ENCODE peak calls at places on chromosomes 3 and 15, in five cellular contexts. One of them, this sample, is unnamed.
A peak's percentile ranks its signal among the peaks of the same experiment; 100 is the strongest.

GRCh38 chr3:73484656-73485248 is 140.0 kb downstream of the PDZRN3 start:
- DNase-seq in SK-N-SH: no peak
- DNase-seq in psoas muscle: no peak
- DNase-seq in heart right ventricle: no peak
- DNase-seq in heart left ventricle: no peak
- DNase-seq in this sample: peak; percentile 2

GRCh38 chr3:168671091-168671490 is 575.4 kb upstream of the GOLIM4 start:
- DNase-seq in SK-N-SH: no peak
- DNase-seq in psoas muscle: no peak
- DNase-seq in heart right ventricle: no peak
- DNase-seq in heart left ventricle: no peak
- DNase-seq in this sample: no peak

GRCh38 chr3:126422571-126423091 is 27.9 kb downstream of the CFAP100 start:
- DNase-seq in SK-N-SH: peak; percentile 41
- DNase-seq in psoas muscle: no peak
- DNase-seq in heart right ventricle: no peak
- DNase-seq in heart left ventricle: no peak
- DNase-seq in this sample: no peak

GRCh38 chr3:22685598-22685997 is 517.5 kb upstream of the UBE2E2 start:
- DNase-seq in SK-N-SH: no peak
- DNase-seq in psoas muscle: no peak
- DNase-seq in heart right ventricle: no peak
- DNase-seq in heart left ventricle: no peak
- DNase-seq in this sample: peak; percentile 30

GRCh38 chr3:54988302-54989022 is 60.6 kb upstream of the LRTM1 start:
- DNase-seq in SK-N-SH: no peak
- DNase-seq in psoas muscle: no peak
- DNase-seq in heart right ventricle: peak; percentile 39
- DNase-seq in heart left ventricle: no peak
- DNase-seq in this sample: no peak

GRCh38 chr3:127734754-127735473 is 62.2 kb downstream of the ABTB1 start:
- DNase-seq in SK-N-SH: no peak
- DNase-seq in psoas muscle: no peak
- DNase-seq in heart right ventricle: peak; percentile 51
- DNase-seq in heart left ventricle: no peak
- DNase-seq in this sample: peak; percentile 73

GRCh38 chr3:106862067-106862466 is 515.2 kb upstream of the CCDC54 start:
- DNase-seq in SK-N-SH: no peak
- DNase-seq in psoas muscle: no peak
- DNase-seq in heart right ventricle: no peak
- DNase-seq in heart left ventricle: no peak
- DNase-seq in this sample: no peak

GRCh38 chr15:80946576-80946975 is 43.0 kb downstream of the MESD start:
- DNase-seq in SK-N-SH: no peak
- DNase-seq in psoas muscle: no peak
- DNase-seq in heart right ventricle: no peak
- DNase-seq in heart left ventricle: no peak
- DNase-seq in this sample: no peak

GRCh38 chr3:150495149-150495548 is 51.1 kb downstream of the SERP1 start:
- DNase-seq in SK-N-SH: no peak
- DNase-seq in psoas muscle: no peak
- DNase-seq in heart right ventricle: no peak
- DNase-seq in heart left ventricle: no peak
- DNase-seq in this sample: no peak

GRCh38 chr3:195892355-195893120 is 15.8 kb downstream of the TNK2 start:
- DNase-seq in SK-N-SH: peak; percentile 87
- DNase-seq in psoas muscle: peak; percentile 89
- DNase-seq in heart right ventricle: peak; percentile 79
- DNase-seq in heart left ventricle: peak; percentile 72
- DNase-seq in this sample: no peak

GRCh38 chr3:65811917-65812316 is 226.8 kb downstream of the MAGI1 start:
- DNase-seq in SK-N-SH: no peak
- DNase-seq in psoas muscle: no peak
- DNase-seq in heart right ventricle: no peak
- DNase-seq in heart left ventricle: no peak
- DNase-seq in this sample: no peak

GRCh38 chr3:58665410-58665809 is 1.2 kb downstream of the FAM3D start:
- DNase-seq in SK-N-SH: no peak
- DNase-seq in psoas muscle: no peak
- DNase-seq in heart right ventricle: no peak
- DNase-seq in heart left ventricle: no peak
- DNase-seq in this sample: no peak

GRCh38 chr3:145785650-145786049 is 375.3 kb downstream of the PLOD2 start:
- DNase-seq in SK-N-SH: no peak
- DNase-seq in psoas muscle: no peak
- DNase-seq in heart right ventricle: no peak
- DNase-seq in heart left ventricle: no peak
- DNase-seq in this sample: no peak

GRCh38 chr15:54580643-54581042 is 602.4 kb downstream of the UNC13C start:
- DNase-seq in SK-N-SH: no peak
- DNase-seq in psoas muscle: no peak
- DNase-seq in heart right ventricle: no peak
- DNase-seq in heart left ventricle: no peak
- DNase-seq in this sample: peak; percentile 1

GRCh38 chr3:171453175-171453868 is 6.9 kb downstream of the TNIK start:
- DNase-seq in SK-N-SH: no peak
- DNase-seq in psoas muscle: no peak
- DNase-seq in heart right ventricle: no peak
- DNase-seq in heart left ventricle: no peak
- DNase-seq in this sample: no peak

GRCh38 chr15:92471263-92471662 is 77.6 kb downstream of the ST8SIA2 start:
- DNase-seq in SK-N-SH: no peak
- DNase-seq in psoas muscle: no peak
- DNase-seq in heart right ventricle: no peak
- DNase-seq in heart left ventricle: no peak
- DNase-seq in this sample: no peak

GRCh38 chr3:37712918-37713819 is 148.5 kb upstream of the CTDSPL start:
- DNase-seq in SK-N-SH: no peak
- DNase-seq in psoas muscle: no peak
- DNase-seq in heart right ventricle: peak; percentile 46
- DNase-seq in heart left ventricle: no peak
- DNase-seq in this sample: no peak

GRCh38 chr3:145716519-145716918 is 444.5 kb downstream of the PLOD2 start:
- DNase-seq in SK-N-SH: no peak
- DNase-seq in psoas muscle: no peak
- DNase-seq in heart right ventricle: no peak
- DNase-seq in heart left ventricle: no peak
- DNase-seq in this sample: no peak

GRCh38 chr15:51649659-51650521 is 27.3 kb upstream of the DMXL2 start:
- DNase-seq in SK-N-SH: peak; percentile 71
- DNase-seq in psoas muscle: no peak
- DNase-seq in heart right ventricle: peak; percentile 62
- DNase-seq in heart left ventricle: no peak
- DNase-seq in this sample: peak; percentile 25

GRCh38 chr15:27514526-27514925 is 543.5 kb downstream of the GABRG3 start:
- DNase-seq in SK-N-SH: no peak
- DNase-seq in psoas muscle: no peak
- DNase-seq in heart right ventricle: no peak
- DNase-seq in heart left ventricle: no peak
- DNase-seq in this sample: no peak

GRCh38 chr3:3802021-3802420 is 2.8 kb downstream of the LRRN1 start:
- DNase-seq in SK-N-SH: no peak
- DNase-seq in psoas muscle: peak; percentile 72
- DNase-seq in heart right ventricle: no peak
- DNase-seq in heart left ventricle: no peak
- DNase-seq in this sample: no peak

GRCh38 chr15:68653795-68654194 is 75.0 kb downstream of the CORO2B start:
- DNase-seq in SK-N-SH: no peak
- DNase-seq in psoas muscle: no peak
- DNase-seq in heart right ventricle: no peak
- DNase-seq in heart left ventricle: no peak
- DNase-seq in this sample: no peak

GRCh38 chr3:9898467-9899229 is 4.0 kb upstream of the IL17RE start:
- DNase-seq in SK-N-SH: no peak
- DNase-seq in psoas muscle: no peak
- DNase-seq in heart right ventricle: no peak
- DNase-seq in heart left ventricle: no peak
- DNase-seq in this sample: no peak

GRCh38 chr3:37453393-37454391 is 279.3 kb upstream of the LRRFIP2 start:
- DNase-seq in SK-N-SH: peak; percentile 77
- DNase-seq in psoas muscle: peak; percentile 78
- DNase-seq in heart right ventricle: peak; percentile 79
- DNase-seq in heart left ventricle: peak; percentile 82
- DNase-seq in this sample: no peak

GRCh38 chr15:51051776-51052175 is 42.9 kb downstream of the TNFAIP8L3 start:
- DNase-seq in SK-N-SH: no peak
- DNase-seq in psoas muscle: peak; percentile 70
- DNase-seq in heart right ventricle: peak; percentile 64
- DNase-seq in heart left ventricle: peak; percentile 71
- DNase-seq in this sample: no peak

GRCh38 chr15:42110367-42110766 is 16.0 kb upstream of the PLA2G4D start:
- DNase-seq in SK-N-SH: no peak
- DNase-seq in psoas muscle: no peak
- DNase-seq in heart right ventricle: no peak
- DNase-seq in heart left ventricle: no peak
- DNase-seq in this sample: no peak

GRCh38 chr3:195219351-195220045 is 51.5 kb downstream of the XXYLT1 start:
- DNase-seq in SK-N-SH: no peak
- DNase-seq in psoas muscle: no peak
- DNase-seq in heart right ventricle: no peak
- DNase-seq in heart left ventricle: no peak
- DNase-seq in this sample: no peak

GRCh38 chr3:133986302-133986701 is 43.4 kb downstream of the SLCO2A1 start:
- DNase-seq in SK-N-SH: no peak
- DNase-seq in psoas muscle: no peak
- DNase-seq in heart right ventricle: no peak
- DNase-seq in heart left ventricle: no peak
- DNase-seq in this sample: no peak

GRCh38 chr3:161069441-161070251 is 35.5 kb downstream of the B3GALNT1 start:
- DNase-seq in SK-N-SH: no peak
- DNase-seq in psoas muscle: no peak
- DNase-seq in heart right ventricle: no peak
- DNase-seq in heart left ventricle: no peak
- DNase-seq in this sample: peak; percentile 43

GRCh38 chr3:187069857-187070516 is 69.3 kb downstream of the RPL39L start:
- DNase-seq in SK-N-SH: no peak
- DNase-seq in psoas muscle: no peak
- DNase-seq in heart right ventricle: no peak
- DNase-seq in heart left ventricle: no peak
- DNase-seq in this sample: no peak

GRCh38 chr3:38657369-38657768 is 7.9 kb upstream of the SCN5A start:
- DNase-seq in SK-N-SH: no peak
- DNase-seq in psoas muscle: no peak
- DNase-seq in heart right ventricle: no peak
- DNase-seq in heart left ventricle: no peak
- DNase-seq in this sample: no peak

GRCh38 chr3:143348486-143349327 is 229.1 kb downstream of the CHST2 start:
- DNase-seq in SK-N-SH: no peak
- DNase-seq in psoas muscle: no peak
- DNase-seq in heart right ventricle: no peak
- DNase-seq in heart left ventricle: no peak
- DNase-seq in this sample: no peak
- TF ChIP-seq CTCF in SK-N-SH: peak; percentile 24
- TF ChIP-seq CTCF in psoas muscle: no peak
- TF ChIP-seq CTCF in heart right ventricle: no peak
- TF ChIP-seq CTCF in heart left ventricle: no peak
- TF ChIP-seq CTCF in this sample: peak; percentile 15

DNA sequence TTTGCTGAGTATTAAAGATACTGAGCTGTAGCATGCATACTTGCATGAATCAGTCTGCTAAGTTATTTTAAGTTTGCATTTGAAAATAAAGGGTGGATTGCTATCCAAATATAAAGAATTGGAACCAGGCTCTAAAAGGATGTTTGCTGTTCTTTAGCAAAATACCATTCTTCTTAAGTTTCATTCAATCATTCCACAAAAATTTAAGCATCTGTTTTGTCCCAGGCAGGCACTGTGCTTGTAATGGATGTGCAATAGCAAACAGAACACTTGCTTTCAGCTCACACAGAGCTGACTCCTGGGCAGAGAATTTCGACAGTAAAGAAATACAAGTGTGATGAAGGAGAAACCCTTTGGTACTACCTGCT is 151.1 kb downstream of the PGPEP1L start:
- DNase-seq in SK-N-SH: no peak
- DNase-seq in psoas muscle: no peak
- DNase-seq in heart right ventricle: no peak
- DNase-seq in heart left ventricle: no peak
- DNase-seq in this sample: peak; percentile 49
- H3K4me1 ChIP-seq in SK-N-SH: peaks cover 49% of the 10 kb centered on the region
- H3K4me1 ChIP-seq in psoas muscle: peaks cover 14% of the 10 kb centered on the region
- H3K4me1 ChIP-seq in heart right ventricle: peaks cover 39% of the 10 kb centered on the region
- H3K4me1 ChIP-seq in heart left ventricle: peaks cover 68% of the 10 kb centered on the region
- H3K4me1 ChIP-seq in this sample: peaks cover 59% of the 10 kb centered on the region

GRCh38 chr15:38453971-38454686 is at the start of gene FAM98B:
- DNase-seq in SK-N-SH: peak; percentile 85
- DNase-seq in psoas muscle: peak; percentile 93
- DNase-seq in heart right ventricle: peak; percentile 90
- DNase-seq in heart left ventricle: peak; percentile 94
- DNase-seq in this sample: peak; percentile 75
- TF ChIP-seq CTCF in SK-N-SH: no peak
- TF ChIP-seq CTCF in psoas muscle: no peak
- TF ChIP-seq CTCF in heart right ventricle: no peak
- TF ChIP-seq CTCF in heart left ventricle: no peak
- TF ChIP-seq CTCF in this sample: peak; percentile 7

GRCh38 chr3:81776643-81777042 is 15.2 kb upstream of the GBE1 start:
- DNase-seq in SK-N-SH: no peak
- DNase-seq in psoas muscle: no peak
- DNase-seq in heart right ventricle: no peak
- DNase-seq in heart left ventricle: no peak
- DNase-seq in this sample: no peak
- H3K4me1 ChIP-seq in SK-N-SH: no peaks in the 10 kb centered on the region
- H3K4me1 ChIP-seq in psoas muscle: peaks cover 7% of the 10 kb centered on the region
- H3K4me1 ChIP-seq in heart right ventricle: peaks cover 3% of the 10 kb centered on the region
- H3K4me1 ChIP-seq in heart left ventricle: peaks cover 3% of the 10 kb centered on the region
- H3K4me1 ChIP-seq in this sample: no peaks in the 10 kb centered on the region

GRCh38 chr3:104887069-104887468 is 479.6 kb upstream of the ALCAM start:
- DNase-seq in SK-N-SH: no peak
- DNase-seq in psoas muscle: no peak
- DNase-seq in heart right ventricle: no peak
- DNase-seq in heart left ventricle: no peak
- DNase-seq in this sample: peak; percentile 37

GRCh38 chr3:104886220-104886995 is 480.3 kb upstream of the ALCAM start:
- DNase-seq in SK-N-SH: no peak
- DNase-seq in psoas muscle: no peak
- DNase-seq in heart right ventricle: no peak
- DNase-seq in heart left ventricle: no peak
- DNase-seq in this sample: no peak

GRCh38 chr3:104885214-104885814 is 481.4 kb upstream of the ALCAM start:
- DNase-seq in SK-N-SH: no peak
- DNase-seq in psoas muscle: no peak
- DNase-seq in heart right ventricle: no peak
- DNase-seq in heart left ventricle: no peak
- DNase-seq in this sample: no peak

GRCh38 chr3:104892044-104892443 is 474.7 kb upstream of the ALCAM start:
- DNase-seq in SK-N-SH: no peak
- DNase-seq in psoas muscle: no peak
- DNase-seq in heart right ventricle: no peak
- DNase-seq in heart left ventricle: no peak
- DNase-seq in this sample: no peak

DNA sequence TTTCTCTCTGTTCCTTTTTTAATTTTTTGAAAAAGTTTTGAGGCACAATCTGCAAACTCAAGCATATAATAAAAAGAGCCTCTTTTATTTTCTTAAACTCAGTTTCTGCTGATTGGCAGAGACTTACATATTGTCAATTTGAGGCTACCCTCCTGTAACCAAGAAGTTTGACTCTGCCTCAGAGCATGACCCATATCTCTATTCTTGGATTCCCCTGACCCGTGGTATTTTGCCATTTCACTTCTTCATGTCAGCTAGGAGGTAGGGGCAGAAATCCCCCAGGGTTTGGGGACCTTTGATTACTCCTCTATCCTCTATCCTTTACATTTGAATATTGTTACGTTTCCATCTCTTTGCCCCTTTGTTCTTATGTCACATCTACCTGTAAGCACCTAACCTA is 479.1 kb upstream of the ALCAM start:
- DNase-seq in SK-N-SH: no peak
- DNase-seq in psoas muscle: no peak
- DNase-seq in heart right ventricle: no peak
- DNase-seq in heart left ventricle: no peak
- DNase-seq in this sample: no peak
- TF ChIP-seq CTCF in SK-N-SH: no peak
- TF ChIP-seq CTCF in psoas muscle: no peak
- TF ChIP-seq CTCF in heart right ventricle: no peak
- TF ChIP-seq CTCF in heart left ventricle: no peak
- TF ChIP-seq CTCF in this sample: no peak

This sample was measured in foreskin keratinocyte.